ENCODE peak calls at places on chromosomes 7 and 10, in six cellular contexts. Z is fibroblast of lung, W is IMR-90, C is HepG2, B is adrenal gland, H is upper lobe of right lung. U is an unnamed sample. For H3K4me1, H3K27me3 and H3K9me3, the result is how much of the 10 kb centered on the place peaks cover.

GRCh38 chr10:116637830-116638229 is 17.1 kb downstream of the PNLIPRP2 start:
- DNase-seq in B (no peak), H (no peak), Z (no peak), C (no peak), W (no peak), U (no peak)

GRCh38 chr10:118256825-118257570 is 85.1 kb downstream of the FAM204A start:
- DNase-seq in C (no peak), W (no peak), Z (no peak), H (no peak), B (no peak), U (no peak)

GRCh38 chr10:14712991-14713422 is 61.7 kb downstream of the FAM107B start:
- DNase-seq in C (peak), H (no peak), Z (peak), B (no peak), W (peak), U (no peak)

GRCh38 chr10:48604039-48604407 is 850 bp downstream of the ARHGAP22 start:
- DNase-seq in H (no peak), Z (no peak), B (no peak), C (no peak), W (no peak), U (no peak)

GRCh38 chr10:77392236-77392721 is 245.3 kb downstream of the KCNMA1 start:
- DNase-seq in C (no peak), H (no peak), B (no peak), Z (peak), W (peak), U (no peak)

GRCh38 chr7:22419488-22419887 is 62.5 kb upstream of the RAPGEF5 start:
- DNase-seq in C (peak), H (no peak), Z (no peak), B (no peak), W (no peak), U (no peak)

GRCh38 chr10:69481280-69481679 is 30.0 kb downstream of the TSPAN15 start:
- DNase-seq in H (no peak), Z (no peak), C (no peak), W (no peak), B (no peak), U (no peak)

GRCh38 chr7:25613912-25614311 is 385.6 kb upstream of the NPVF start:
- DNase-seq in Z (no peak), C (no peak), W (no peak), B (no peak), H (no peak), U (no peak)

GRCh38 chr10:50248598-50248997 is 2.7 kb downstream of the ASAH2 start:
- DNase-seq in C (no peak), B (no peak), W (no peak), Z (no peak), H (no peak), U (no peak)

GRCh38 chr10:24307173-24307572 is 98.2 kb downstream of the KIAA1217 start:
- DNase-seq in H (no peak), B (no peak), C (no peak), W (no peak), Z (peak), U (no peak)

GRCh38 chr10:8444630-8445029 is 390.1 kb downstream of the GATA3 start:
- DNase-seq in W (no peak), B (no peak), Z (peak), H (no peak), C (no peak), U (no peak)

GRCh38 chr10:71849461-71849908 is 1.6 kb downstream of the PSAP start:
- DNase-seq in W (no peak), H (no peak), C (no peak), Z (no peak), B (no peak), U (no peak)

GRCh38 chr10:71848325-71849277 is 2.5 kb downstream of the PSAP start:
- DNase-seq in C (peak), B (no peak), Z (peak), W (peak), H (no peak), U (no peak)

GRCh38 chr10:71852335-71852937 is 1.4 kb upstream of the PSAP start:
- DNase-seq in C (no peak), W (no peak), H (peak), Z (no peak), B (peak), U (no peak)

GRCh38 chr10:71850021-71850744 is 868 bp downstream of the PSAP start:
- DNase-seq in Z (no peak), H (no peak), B (no peak), C (no peak), W (no peak), U (no peak)

DNA sequence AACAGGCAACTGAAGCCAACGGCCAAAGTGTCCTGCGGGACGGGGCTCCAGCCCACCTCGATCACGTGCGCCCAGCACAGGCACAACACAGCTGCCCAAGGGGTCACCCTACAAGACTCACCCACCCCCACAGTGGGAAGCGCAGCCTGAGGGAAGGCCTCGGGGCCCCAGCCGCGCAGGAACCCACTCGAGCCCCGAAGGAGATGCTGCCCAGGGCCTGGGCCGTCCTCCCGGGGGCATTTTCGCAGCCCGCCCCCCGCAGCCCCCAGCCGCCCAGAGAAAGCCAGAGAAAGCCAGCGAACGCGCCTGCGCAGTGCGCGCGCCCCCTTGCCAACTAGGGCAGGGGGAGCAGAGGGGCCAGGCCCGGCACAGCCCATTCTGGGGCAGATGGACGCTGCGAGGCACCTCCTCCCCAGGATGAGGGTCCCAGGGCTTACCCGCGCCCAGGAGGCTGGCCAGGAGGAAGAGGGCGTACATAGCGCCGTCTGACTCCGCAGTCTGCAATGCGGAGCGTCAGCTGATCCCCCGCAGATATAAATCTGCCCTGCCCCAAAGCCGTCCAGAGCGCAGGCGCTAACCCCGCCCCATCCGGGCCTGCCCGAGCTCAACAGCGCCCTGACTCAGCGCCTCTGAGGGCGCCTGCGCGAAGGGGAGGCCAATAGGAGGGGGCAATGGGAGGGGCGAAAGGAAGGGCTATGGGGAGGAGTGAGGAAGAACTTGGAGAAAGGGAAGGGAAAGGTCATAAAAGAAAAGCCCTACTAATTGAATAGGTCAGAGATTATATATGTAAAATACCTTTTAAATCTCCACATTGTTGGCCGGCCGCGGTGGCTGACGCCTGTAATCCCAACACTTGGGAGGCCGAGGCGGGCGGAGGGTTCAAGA is at the start of gene PSAP:
- DNase-seq in Z (peak), C (peak), B (peak), W (peak), H (peak), U (peak)
- H3K4me1 ChIP-seq in Z (under half), C (half or more), B (half or more), W (under half), H (under half), U (under half)

GRCh38 chr10:100567249-100567648 is 31.5 kb downstream of the HIF1AN start:
- DNase-seq in C (no peak), H (no peak), Z (no peak), W (no peak), B (no peak), U (no peak)
- H3K27me3 ChIP-seq in C (under half), H (half or more), Z (under half), W (half or more), B (under half), U (under half)

GRCh38 chr10:71666607-71667373 is 52.8 kb downstream of the C10orf105 start:
- DNase-seq in W (no peak), H (no peak), Z (peak), B (no peak), C (no peak), U (no peak)
- H3K9me3 ChIP-seq in W (under half), H (under half), Z (under half), B (under half), C (under half), U (under half)

GRCh38 chr10:110358869-110359629 is 54.3 kb upstream of the SMNDC1 start:
- DNase-seq in B (no peak), C (no peak), H (no peak), W (no peak), Z (peak), U (no peak)
- H3K4me1 ChIP-seq in B (under half), C (under half), H (under half), W (under half), Z (under half), U (under half)

GRCh38 chr10:35348609-35349388 is 12.5 kb downstream of the CCNY start:
- DNase-seq in W (no peak), H (no peak), Z (no peak), C (peak), B (no peak), U (no peak)

GRCh38 chr10:35346248-35346647 is 9.9 kb downstream of the CCNY start:
- DNase-seq in C (no peak), H (no peak), Z (no peak), W (no peak), B (no peak), U (no peak)

GRCh38 chr10:35347088-35347487 is 10.8 kb downstream of the CCNY start:
- DNase-seq in H (no peak), C (no peak), Z (no peak), B (no peak), W (no peak), U (no peak)

GRCh38 chr10:35349389-35349915 is 13.1 kb downstream of the CCNY start:
- DNase-seq in W (no peak), Z (no peak), H (no peak), C (no peak), B (no peak), U (no peak)

GRCh38 chr10:35347899-35348608 is 11.7 kb downstream of the CCNY start:
- DNase-seq in C (no peak), Z (no peak), H (no peak), B (no peak), W (no peak), U (no peak)
- H3K27me3 ChIP-seq in C (under half), Z (under half), H (under half), B (under half), W (under half), U (under half)

U was measured in thoracic aorta.